ENCODE peak calls at places on chromosomes 6 and 20, in ten cellular contexts. D is CD8-positive, alpha-beta memory T cell; G is ovary; Y is transverse colon; I is right cardiac atrium; H is upper lobe of left lung; T is naive thymus-derived CD4-positive, alpha-beta T cell; U is lung; Z is AG04450; R is H9. P is an unnamed sample. For H3K9me3, the result is how much of the 10 kb centered on the place peaks cover.

GRCh38 chr6:144722214-144722737 is 437.1 kb downstream of the UTRN start:
- DNase-seq in D (no peak), G (no peak), Y (no peak), I (no peak), H (no peak), T (no peak), U (no peak), Z (no peak), R (no peak), P (no peak)

GRCh38 chr20:51665543-51666118 is 102.6 kb downstream of the ATP9A start:
- DNase-seq in D (no peak), G (no peak), Y (no peak), I (no peak), H (no peak), T (no peak), U (peak), Z (no peak), R (no peak), P (no peak)

GRCh38 chr6:40912158-40912946 is 126.7 kb downstream of the UNC5CL start:
- DNase-seq in D (no peak), G (peak), Y (peak), I (peak), H (no peak), T (peak), U (no peak), Z (no peak), R (peak), P (no peak)

GRCh38 chr6:169965657-169966311 is 214.4 kb downstream of the ERMARD start:
- DNase-seq in D (no peak), G (peak), Y (no peak), I (no peak), H (peak), T (no peak), U (peak), Z (no peak), R (no peak), P (no peak)

GRCh38 chr6:11462742-11463414 is 74.7 kb upstream of the TMEM170B start:
- DNase-seq in D (no peak), G (no peak), Y (no peak), I (no peak), H (no peak), T (no peak), U (peak), Z (no peak), R (no peak), P (no peak)

GRCh38 chr6:34067814-34068213 is 78.1 kb downstream of the GRM4 start:
- DNase-seq in D (no peak), G (no peak), Y (no peak), I (no peak), H (no peak), T (peak), U (no peak), Z (no peak), R (peak), P (no peak)

GRCh38 chr6:148700713-148701392 is 46.0 kb upstream of the UST start:
- DNase-seq in D (peak), G (no peak), Y (peak), I (peak), H (no peak), T (peak), U (no peak), Z (peak), R (no peak), P (no peak)

GRCh38 chr6:13177617-13178506 is 150.5 kb downstream of the TBC1D7 start:
- DNase-seq in D (no peak), G (no peak), Y (no peak), I (no peak), H (no peak), T (no peak), U (no peak), Z (no peak), R (no peak), P (no peak)

GRCh38 chr6:135354407-135354806 is 143.1 kb downstream of the AHI1 start:
- DNase-seq in D (no peak), G (no peak), Y (no peak), I (no peak), H (no peak), T (no peak), U (no peak), Z (no peak), R (no peak), P (no peak)

GRCh38 chr6:3904518-3904917 is 55.3 kb downstream of the FAM50B start:
- DNase-seq in D (no peak), G (no peak), Y (no peak), I (no peak), H (no peak), T (no peak), U (no peak), Z (no peak), R (no peak), P (no peak)

GRCh38 chr6:3908223-3908622 is 59.0 kb downstream of the FAM50B start:
- DNase-seq in D (no peak), G (no peak), Y (no peak), I (no peak), H (no peak), T (no peak), U (no peak), Z (no peak), R (no peak), P (no peak)

GRCh38 chr6:3905853-3906190 is 56.6 kb downstream of the FAM50B start:
- DNase-seq in D (no peak), G (no peak), Y (no peak), I (no peak), H (peak), T (no peak), U (no peak), Z (no peak), R (peak), P (no peak)

GRCh38 chr6:3908961-3909360 is 59.8 kb downstream of the FAM50B start:
- DNase-seq in D (no peak), G (no peak), Y (no peak), I (no peak), H (no peak), T (no peak), U (no peak), Z (no peak), R (no peak), P (no peak)

DNA sequence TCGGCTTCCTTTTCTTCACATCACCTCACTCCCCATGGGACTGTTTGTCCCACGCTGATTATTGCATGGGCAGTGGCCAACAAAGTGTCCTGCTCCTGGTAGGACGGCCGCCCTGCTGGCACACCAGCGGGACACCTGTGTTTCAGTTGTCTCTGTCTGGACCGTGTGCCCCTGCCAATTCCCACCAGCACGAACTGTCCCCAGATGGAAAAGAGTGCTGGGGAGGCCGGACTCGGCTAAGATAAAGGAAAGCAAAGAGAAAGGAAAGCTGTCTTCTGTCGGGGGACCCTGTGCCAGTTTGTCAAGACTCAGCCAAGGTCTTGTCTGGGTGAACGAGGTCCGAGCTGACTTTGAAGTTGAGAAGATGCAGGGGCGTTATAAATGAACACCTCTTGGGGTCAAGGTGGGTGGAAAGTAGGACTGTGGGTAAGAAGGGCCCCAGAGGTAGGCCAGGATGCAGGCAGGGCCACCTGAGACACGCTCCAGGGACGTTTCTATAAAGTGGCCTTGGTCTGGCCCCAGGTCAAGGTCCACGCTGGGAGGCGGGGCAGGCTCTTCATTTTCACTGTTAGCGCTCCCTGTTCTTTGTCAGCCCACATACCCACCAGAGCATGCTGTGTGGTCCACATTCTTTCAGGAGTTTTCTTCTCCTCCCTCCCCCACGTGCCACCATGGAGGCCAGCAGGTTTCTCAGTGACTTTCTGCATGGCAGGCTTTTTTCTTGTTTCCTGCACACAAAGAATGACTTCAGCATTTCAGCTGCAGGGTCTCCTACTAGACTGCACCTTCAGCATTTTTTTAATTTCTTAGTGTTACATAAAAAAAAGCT is 57.2 kb downstream of the FAM50B start:
- DNase-seq in D (no peak), G (no peak), Y (no peak), I (no peak), H (no peak), T (no peak), U (no peak), Z (no peak), R (no peak), P (no peak)
- H3K9me3 ChIP-seq in D (under half), G (under half), Y (under half), I (under half), H (under half), T (under half), U (under half), Z (under half), R (under half), P (under half)

GRCh38 chr20:60632420-60633262 is 619.4 kb upstream of the CDH4 start:
- DNase-seq in D (no peak), G (no peak), Y (no peak), I (no peak), H (no peak), T (no peak), U (no peak), Z (no peak), R (no peak), P (no peak)
- H3K9me3 ChIP-seq in D (under half), G (under half), Y (under half), I (under half), H (under half), T (under half), U (under half), Z (under half), R (under half), P (under half)

DNA sequence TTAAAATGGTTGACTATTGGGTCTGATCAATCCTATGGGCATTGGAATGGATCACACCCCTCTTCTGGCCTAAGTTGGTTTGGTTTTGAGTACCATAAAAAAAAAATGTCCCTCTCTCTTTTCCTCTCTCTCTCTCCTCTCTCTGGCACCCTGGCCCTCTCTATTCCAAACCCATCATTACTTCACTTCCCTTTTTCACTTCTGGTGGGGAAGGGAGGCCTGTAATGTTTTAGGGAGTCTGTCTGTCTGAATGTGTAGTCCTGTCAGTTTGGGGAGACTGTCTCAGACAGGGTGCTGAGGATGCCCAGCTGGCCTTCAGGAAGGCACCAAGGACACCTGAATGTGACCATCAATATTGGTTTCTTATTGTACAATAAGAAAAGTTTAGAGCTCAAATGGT is 165.8 kb downstream of the CD24 start:
- DNase-seq in D (no peak), G (no peak), Y (no peak), I (no peak), H (no peak), T (no peak), U (no peak), Z (no peak), R (no peak), P (no peak)
- H3K9me3 ChIP-seq in D (under half), G (under half), Y (half or more), I (under half), H (under half), T (under half), U (under half), Z (under half), R (under half), P (under half)

DNA sequence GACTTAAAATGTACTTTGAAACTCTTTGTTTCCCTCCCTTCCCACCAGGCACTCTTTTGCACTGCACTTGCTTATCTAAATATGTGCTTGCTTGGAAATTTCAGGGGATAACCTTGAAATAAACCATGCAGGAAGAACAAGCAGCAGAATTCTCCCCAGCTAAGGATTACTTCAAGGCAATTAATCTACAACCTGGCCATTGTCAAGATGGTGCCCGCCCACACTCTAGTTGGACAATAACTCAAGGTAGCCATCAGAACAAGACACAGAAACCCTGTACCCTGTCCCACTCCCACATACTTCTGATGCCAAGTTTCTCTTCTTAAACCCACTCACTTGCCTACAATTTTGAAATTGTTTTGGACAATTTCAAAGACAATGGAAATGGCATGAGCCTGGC is 177.1 kb upstream of the GJE1 start:
- DNase-seq in D (no peak), G (no peak), Y (no peak), I (no peak), H (no peak), T (no peak), U (no peak), Z (no peak), R (no peak), P (no peak)
- H3K9me3 ChIP-seq in D (under half), G (under half), Y (under half), I (under half), H (under half), T (under half), U (under half), Z (under half), R (under half), P (under half)

GRCh38 chr6:22318404-22318803 is 21.6 kb upstream of the PRL start:
- DNase-seq in D (no peak), G (no peak), Y (no peak), I (no peak), H (peak), T (no peak), U (no peak), Z (no peak), R (no peak), P (no peak)
- H3K9me3 ChIP-seq in D (under half), G (under half), Y (under half), I (under half), H (under half), T (under half), U (under half), Z (under half), R (under half), P (under half)

DNA sequence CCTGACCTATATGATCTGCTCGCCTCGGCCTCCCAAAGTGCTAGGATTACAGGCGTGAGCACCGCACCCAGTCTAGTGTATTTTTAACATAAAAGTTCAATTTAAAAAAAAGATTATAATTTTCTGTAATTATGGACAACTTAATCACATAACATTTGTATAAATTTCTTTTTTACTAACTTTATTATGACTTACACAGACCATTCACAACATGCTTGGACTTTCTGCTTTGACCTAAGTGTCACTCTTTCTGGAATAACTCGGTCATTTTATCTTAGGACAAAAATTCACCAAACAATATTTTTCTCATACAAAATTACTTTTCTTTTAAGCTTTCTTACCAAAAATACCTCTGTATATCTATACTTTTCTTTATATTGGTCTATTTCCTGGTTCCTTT is 15.4 kb upstream of the IL22RA2 start:
- DNase-seq in D (no peak), G (no peak), Y (no peak), I (no peak), H (no peak), T (no peak), U (no peak), Z (no peak), R (no peak), P (no peak)
- H3K9me3 ChIP-seq in D (under half), G (under half), Y (under half), I (under half), H (under half), T (under half), U (under half), Z (under half), R (under half), P (under half)

GRCh38 chr6:27281569-27281968 is 30.5 kb downstream of the POM121L2 start:
- DNase-seq in D (no peak), G (no peak), Y (no peak), I (no peak), H (no peak), T (no peak), U (no peak), Z (no peak), R (no peak), P (no peak)

GRCh38 chr6:27280540-27281000 is 31.5 kb downstream of the POM121L2 start:
- DNase-seq in D (no peak), G (no peak), Y (no peak), I (no peak), H (no peak), T (no peak), U (no peak), Z (no peak), R (no peak), P (no peak)

GRCh38 chr6:27281105-27281539 is 31.0 kb downstream of the POM121L2 start:
- DNase-seq in D (no peak), G (no peak), Y (no peak), I (no peak), H (no peak), T (no peak), U (no peak), Z (no peak), R (no peak), P (no peak)

GRCh38 chr6:27279513-27280063 is 32.1 kb downstream of the PRSS16 start:
- DNase-seq in D (no peak), G (no peak), Y (no peak), I (no peak), H (no peak), T (no peak), U (no peak), Z (no peak), R (peak), P (no peak)

DNA sequence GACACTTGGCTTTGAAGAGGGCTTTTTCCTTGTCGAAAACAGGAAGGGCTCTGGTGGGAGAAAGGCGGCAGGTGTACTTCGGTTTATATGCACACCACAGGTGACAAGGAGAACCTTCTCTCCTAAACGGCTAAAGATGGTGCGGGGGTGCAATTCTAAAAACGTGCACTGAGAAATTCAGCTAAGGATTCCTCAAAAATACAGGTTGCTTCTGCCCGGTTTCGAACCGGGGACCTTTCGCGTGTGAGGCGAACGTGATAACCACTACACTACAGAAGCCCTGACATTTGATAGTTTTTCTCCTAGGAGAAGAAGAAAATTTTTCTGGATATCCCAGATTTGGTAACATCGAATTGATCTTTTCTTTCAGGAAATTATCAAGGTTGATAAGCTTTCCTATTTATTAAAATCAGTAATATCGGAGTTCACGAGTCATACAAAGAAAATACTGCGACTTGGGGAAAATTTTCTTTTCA is 32.0 kb downstream of the POM121L2 start:
- DNase-seq in D (no peak), G (peak), Y (no peak), I (no peak), H (no peak), T (no peak), U (no peak), Z (peak), R (peak), P (no peak)
- H3K9me3 ChIP-seq in D (under half), G (under half), Y (under half), I (under half), H (under half), T (under half), U (under half), Z (under half), R (under half), P (under half)

DNA sequence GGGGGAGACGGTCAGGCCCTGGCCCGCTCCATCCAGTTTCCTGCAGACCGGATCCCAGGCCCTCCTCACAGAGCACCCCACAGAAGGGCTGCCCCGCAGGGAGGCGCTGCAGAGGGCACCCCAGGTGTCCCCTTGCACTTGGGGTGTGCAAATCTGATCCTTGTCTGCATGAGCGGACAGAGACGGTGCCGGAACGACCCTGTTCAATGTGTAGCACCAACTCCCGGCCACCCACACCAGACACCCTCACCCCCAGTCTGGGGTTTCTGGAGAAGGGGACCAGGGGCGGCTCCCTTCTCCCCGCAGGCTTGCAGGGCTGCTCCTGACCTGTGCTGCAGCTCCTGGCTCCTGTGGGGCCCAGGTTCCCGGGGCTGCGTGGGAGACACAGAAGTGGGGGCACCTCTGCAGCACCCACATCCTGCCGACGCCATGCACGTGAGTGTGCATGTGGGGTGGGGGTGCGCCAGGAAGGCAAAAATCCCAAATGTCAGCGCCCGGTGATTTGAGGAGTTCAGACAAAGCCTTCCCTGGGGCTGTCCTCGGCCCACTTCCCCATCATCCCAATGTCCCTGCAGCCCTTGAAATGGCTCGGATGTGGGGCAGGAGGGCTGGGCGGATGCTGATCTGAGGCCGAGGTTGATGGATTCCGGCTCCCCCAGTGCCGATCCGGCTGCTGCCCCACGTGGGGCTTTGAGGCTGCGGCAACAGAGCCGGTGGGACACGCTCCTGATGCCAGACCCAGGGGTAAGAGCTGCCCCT is 85.3 kb upstream of the BHLHE23 start:
- DNase-seq in D (no peak), G (peak), Y (peak), I (no peak), H (peak), T (no peak), U (no peak), Z (no peak), R (peak), P (peak)
- H3K9me3 ChIP-seq in D (under half), G (under half), Y (under half), I (under half), H (under half), T (under half), U (under half), Z (under half), R (under half), P (under half)

P was measured in T-helper 17 cell.